ENCODE peak calls at places on chromosomes 7 and 10, in nine cellular contexts. H is A549, A is upper lobe of right lung, Z is fibroblast of lung, F is cardiac muscle cell, X is neuronal stem cell, Y is mesenchymal stem cell, B is tibial artery, D is adipocyte. T is an unnamed sample.
A peak's percentile ranks its signal among the peaks of the same experiment; 100 is the strongest.

GRCh38 chr7:25894002-25894901 is 257.7 kb upstream of the NFE2L3 start:
- DNase-seq in Y (no peak), A (no peak), Z (no peak), B (no peak), X (no peak), F (peak; percentile 9), D (no peak), H (peak; percentile 43), T (peak; percentile 34)

GRCh38 chr10:69797959-69798358 is 3.7 kb upstream of the COL13A1 start:
- DNase-seq in H (no peak), Z (no peak), D (no peak), F (no peak), Y (no peak), B (no peak), A (no peak), X (no peak), T (no peak)

GRCh38 chr10:94042001-94042813 is 48.5 kb downstream of the PLCE1 start:
- DNase-seq in F (peak; percentile 76), X (no peak), A (no peak), Z (peak; percentile 75), H (peak; percentile 87), Y (peak; percentile 36), D (peak; percentile 86), B (no peak), T (no peak)

GRCh38 chr7:25949672-25950487 is 202.1 kb upstream of the NFE2L3 start:
- DNase-seq in H (no peak), B (no peak), Z (no peak), X (peak; percentile 30), Y (peak; percentile 45), F (no peak), A (peak; percentile 70), D (no peak), T (no peak)

GRCh38 chr10:31615129-31615528 is 296.1 kb downstream of the ZEB1 start:
- DNase-seq in Z (no peak), D (no peak), H (no peak), X (no peak), Y (no peak), F (no peak), B (no peak), A (no peak), T (no peak)

GRCh38 chr10:113108180-113108835 is 158.3 kb downstream of the TCF7L2 start:
- DNase-seq in F (no peak), Y (no peak), X (peak; percentile 63), Z (no peak), H (peak; percentile 55), B (no peak), D (no peak), A (peak; percentile 73), T (no peak)

GRCh38 chr10:22824984-22825383 is 102.9 kb upstream of the ARMC3 start:
- DNase-seq in Y (peak; percentile 41), F (no peak), X (no peak), B (no peak), Z (no peak), H (peak; percentile 17), D (peak; percentile 23), A (no peak), T (no peak)

GRCh38 chr7:23530355-23530754 is 1.4 kb downstream of the TRA2A start:
- DNase-seq in Z (peak; percentile 38), H (peak; percentile 47), Y (peak; percentile 66), D (peak; percentile 64), B (no peak), F (peak; percentile 47), A (no peak), X (no peak), T (peak; percentile 75)

GRCh38 chr10:58319599-58319998 is 15.2 kb upstream of the UBE2D1 start:
- DNase-seq in X (no peak), B (no peak), A (no peak), Z (no peak), F (no peak), Y (peak; percentile 2), H (peak; percentile 36), D (no peak), T (no peak)

GRCh38 chr7:130896898-130897514 is 163.0 kb upstream of the KLF14 start:
- DNase-seq in Z (peak; percentile 90), F (peak; percentile 89), X (peak; percentile 74), H (peak; percentile 91), B (no peak), D (peak; percentile 91), A (peak; percentile 86), Y (peak; percentile 89), T (peak; percentile 71)

GRCh38 chr10:282294-283139 is 147.3 kb downstream of the ZMYND11 start:
- DNase-seq in B (no peak), Y (peak; percentile 31), Z (no peak), D (peak; percentile 18), A (no peak), H (no peak), X (no peak), F (peak; percentile 11), T (no peak)

GRCh38 chr7:14218338-14218737 is 228.9 kb upstream of the ETV1 start:
- DNase-seq in D (no peak), X (no peak), F (no peak), Y (no peak), A (no peak), H (no peak), Z (no peak), B (no peak), T (no peak)

GRCh38 chr7:38217672-38218071 is 39.6 kb downstream of the STARD3NL start:
- DNase-seq in X (no peak), F (no peak), Y (no peak), B (no peak), D (no peak), Z (no peak), A (no peak), H (no peak), T (no peak)

GRCh38 chr10:80144302-80145131 is 12.0 kb downstream of the PLAC9 start:
- DNase-seq in X (no peak), B (peak; percentile 24), Y (no peak), F (no peak), Z (no peak), H (no peak), D (no peak), A (no peak), T (no peak)

GRCh38 chr10:4283841-4284610 is 499.0 kb upstream of the KLF6 start:
- DNase-seq in A (no peak), H (no peak), X (no peak), B (peak; percentile 82), Y (peak; percentile 90), D (peak; percentile 91), Z (peak; percentile 99), F (peak; percentile 56), T (no peak)

GRCh38 chr7:47470567-47471357 is 111.1 kb downstream of the TNS3 start:
- DNase-seq in F (no peak), B (no peak), A (no peak), X (no peak), D (no peak), Y (no peak), H (peak; percentile 63), Z (no peak), T (no peak)

GRCh38 chr10:83961620-83962019 is 177.7 kb upstream of the GHITM start:
- DNase-seq in Z (no peak), D (no peak), B (no peak), F (no peak), X (no peak), Y (no peak), A (no peak), H (no peak), T (no peak)

GRCh38 chr10:75358835-75359421 is 42.6 kb downstream of the ZNF503 start:
- DNase-seq in A (no peak), D (peak; percentile 73), Y (peak; percentile 70), F (peak; percentile 66), H (peak; percentile 53), Z (peak; percentile 82), X (no peak), B (no peak), T (no peak)

GRCh38 chr10:92712016-92712889 is 22.5 kb downstream of the HHEX start:
- DNase-seq in X (no peak), Y (peak; percentile 47), H (no peak), A (no peak), B (no peak), Z (no peak), F (no peak), D (no peak), T (no peak)

GRCh38 chr7:133543657-133544056 is 290.8 kb downstream of the EXOC4 start:
- DNase-seq in F (no peak), Y (no peak), D (no peak), Z (no peak), H (no peak), A (no peak), X (no peak), B (no peak), T (no peak)

GRCh38 chr7:33710608-33711007 is 194.7 kb upstream of the BMPER start:
- DNase-seq in Z (no peak), Y (no peak), D (no peak), A (no peak), H (no peak), F (no peak), X (no peak), B (no peak), T (no peak)

GRCh38 chr10:124180947-124181549 is 87.7 kb upstream of the CHST15 start:
- DNase-seq in F (peak; percentile 35), Y (peak; percentile 43), H (no peak), D (peak; percentile 30), Z (peak; percentile 18), A (no peak), X (no peak), B (no peak), T (no peak)

GRCh38 chr7:85774931-85775330 is 588.1 kb upstream of the SEMA3D start:
- DNase-seq in Y (no peak), H (no peak), B (peak; percentile 52), D (no peak), A (no peak), F (no peak), X (no peak), Z (no peak), T (no peak)
- H3K4me1 ChIP-seq in Y (no peaks in the 10 kb centered on the region), H (no peaks in the 10 kb centered on the region), B (no peaks in the 10 kb centered on the region), D (peaks cover 55% of the 10 kb centered on the region), A (no peaks in the 10 kb centered on the region), F (no peaks in the 10 kb centered on the region), X (no peaks in the 10 kb centered on the region), Z (no peaks in the 10 kb centered on the region), T (no peaks in the 10 kb centered on the region)

GRCh38 chr10:132580157-132580556 is 42.6 kb downstream of the INPP5A start:
- DNase-seq in Y (no peak), Z (no peak), X (no peak), F (no peak), A (no peak), D (no peak), H (no peak), B (no peak), T (no peak)
- H3K4me1 ChIP-seq in Y (peaks cover 28% of the 10 kb centered on the region), Z (peaks cover 8% of the 10 kb centered on the region), X (peaks cover 7% of the 10 kb centered on the region), F (peaks cover 27% of the 10 kb centered on the region), A (peaks cover 39% of the 10 kb centered on the region), D (peaks cover 8% of the 10 kb centered on the region), H (peaks cover 20% of the 10 kb centered on the region), B (peaks cover 53% of the 10 kb centered on the region), T (peaks cover 7% of the 10 kb centered on the region)

GRCh38 chr7:44632196-44632595 is 25.8 kb downstream of the OGDH start:
- DNase-seq in Z (no peak), Y (no peak), F (no peak), H (no peak), A (no peak), X (no peak), D (no peak), B (no peak), T (no peak)
- H3K4me1 ChIP-seq in Z (peaks cover 14% of the 10 kb centered on the region), Y (peaks cover 25% of the 10 kb centered on the region), F (peaks cover 19% of the 10 kb centered on the region), H (peaks cover 18% of the 10 kb centered on the region), A (peaks cover 77% of the 10 kb centered on the region), X (peaks cover 10% of the 10 kb centered on the region), D (peaks cover 18% of the 10 kb centered on the region), B (peaks cover 12% of the 10 kb centered on the region), T (peaks cover 89% of the 10 kb centered on the region)

GRCh38 chr10:62693306-62693705 is 111.2 kb upstream of the ADO start:
- DNase-seq in H (no peak), A (no peak), B (no peak), X (no peak), F (no peak), D (no peak), Y (no peak), Z (no peak), T (no peak)
- H3K4me1 ChIP-seq in H (no peaks in the 10 kb centered on the region), A (peaks cover 16% of the 10 kb centered on the region), B (peaks cover 4% of the 10 kb centered on the region), X (no peaks in the 10 kb centered on the region), F (no peaks in the 10 kb centered on the region), D (no peaks in the 10 kb centered on the region), Y (no peaks in the 10 kb centered on the region), Z (no peaks in the 10 kb centered on the region), T (peaks cover 46% of the 10 kb centered on the region)